ENCODE peak calls at places on chromosomes 16 and 17, in six cellular contexts. Y is effector memory CD4-positive, alpha-beta T cell; D is colonic mucosa; M is thyroid gland; F is tibial artery; X is ovary. I is an unnamed sample.

GRCh38 chr16:16871196-16871595 is 492.3 kb downstream of the NPIPA7 start:
- DNase-seq in Y (no peak), D (no peak), M (no peak), F (no peak), X (no peak), I (no peak)

GRCh38 chr17:66711403-66711802 is 123.5 kb upstream of the CACNG5 start:
- DNase-seq in Y (no peak), D (no peak), M (no peak), F (no peak), X (no peak), I (no peak)

GRCh38 chr16:53372942-53373871 is 61.1 kb upstream of the RBL2 start:
- DNase-seq in Y (peak; percentile 63), D (peak; percentile 90), M (peak; percentile 36), F (no peak), X (no peak), I (peak; percentile 84)

GRCh38 chr16:69396187-69397061 is 10.6 kb upstream of the TERF2 start:
- DNase-seq in Y (peak; percentile 31), D (peak; percentile 91), M (peak; percentile 65), F (peak; percentile 80), X (peak; percentile 88), I (no peak)

GRCh38 chr17:19247423-19247822 is 10.3 kb downstream of the EPN2 start:
- DNase-seq in Y (no peak), D (no peak), M (no peak), F (no peak), X (no peak), I (no peak)

GRCh38 chr17:66287911-66288310 is 14.5 kb upstream of the PRKCA start:
- DNase-seq in Y (no peak), D (peak; percentile 64), M (no peak), F (no peak), X (no peak), I (no peak)

GRCh38 chr16:88066680-88067529 is 115.7 kb downstream of the BANP start:
- DNase-seq in Y (no peak), D (no peak), M (no peak), F (no peak), X (no peak), I (peak; percentile 40)

GRCh38 chr16:68389006-68389405 is 59.3 kb downstream of the SMPD3 start:
- DNase-seq in Y (no peak), D (no peak), M (no peak), F (no peak), X (no peak), I (peak; percentile 23)

GRCh38 chr17:33972756-33973155 is 282.3 kb upstream of the CCL2 start:
- DNase-seq in Y (no peak), D (no peak), M (no peak), F (no peak), X (no peak), I (no peak)

GRCh38 chr17:38751803-38752118 is 780 bp upstream of the PSMB3 start:
- DNase-seq in Y (peak; percentile 53), D (peak; percentile 87), M (peak; percentile 86), F (peak; percentile 88), X (peak; percentile 87), I (peak; percentile 86)

GRCh38 chr16:9969580-9969979 is 212.6 kb downstream of the GRIN2A start:
- DNase-seq in Y (no peak), D (no peak), M (no peak), F (no peak), X (no peak), I (no peak)

GRCh38 chr16:78122774-78123315 is 23.4 kb downstream of the WWOX start:
- DNase-seq in Y (no peak), D (no peak), M (peak; percentile 68), F (no peak), X (no peak), I (no peak)

GRCh38 chr16:14564881-14565687 is 65.0 kb downstream of the PARN start:
- DNase-seq in Y (no peak), D (no peak), M (no peak), F (no peak), X (no peak), I (no peak)

GRCh38 chr17:66549312-66549705 is 246.9 kb downstream of the PRKCA start:
- DNase-seq in Y (no peak), D (no peak), M (no peak), F (no peak), X (no peak), I (no peak)

GRCh38 chr17:66533572-66533971 is 231.2 kb downstream of the PRKCA start:
- DNase-seq in Y (no peak), D (no peak), M (peak; percentile 43), F (no peak), X (peak; percentile 37), I (no peak)

GRCh38 chr16:3212006-3212405 is 23.0 kb downstream of the ZNF200 start:
- DNase-seq in Y (no peak), D (no peak), M (no peak), F (no peak), X (no peak), I (no peak)

GRCh38 chr17:8964801-8965393 is 610 bp downstream of the PIK3R5 start:
- DNase-seq in Y (peak; percentile 33), D (peak; percentile 36), M (no peak), F (no peak), X (no peak), I (peak; percentile 73)

GRCh38 chr17:38322156-38322779 is 21.5 kb downstream of the GPR179 start:
- DNase-seq in Y (peak; percentile 35), D (peak; percentile 60), M (peak; percentile 49), F (no peak), X (peak; percentile 64), I (peak; percentile 78)

GRCh38 chr16:55817236-55817912 is 15.5 kb downstream of the CES1 start:
- DNase-seq in Y (no peak), D (no peak), M (no peak), F (no peak), X (no peak), I (no peak)

GRCh38 chr17:78366109-78366848 is 6.4 kb upstream of the SOCS3 start:
- DNase-seq in Y (no peak), D (no peak), M (peak; percentile 84), F (no peak), X (peak; percentile 51), I (peak; percentile 71)
- H3K4me1 ChIP-seq in Y (no peaks in the 10 kb centered on the region), D (no peaks in the 10 kb centered on the region), M (peaks cover 35% of the 10 kb centered on the region), F (peaks cover 16% of the 10 kb centered on the region), X (peaks cover 16% of the 10 kb centered on the region), I (peaks cover 30% of the 10 kb centered on the region)

GRCh38 chr17:17105976-17106375 is 63.7 kb downstream of the MPRIP start:
- DNase-seq in Y (no peak), D (no peak), M (no peak), F (no peak), X (no peak), I (no peak)

GRCh38 chr17:17107281-17107680 is 65.0 kb downstream of the MPRIP start:
- DNase-seq in Y (no peak), D (no peak), M (no peak), F (no peak), X (no peak), I (no peak)

GRCh38 chr17:17107891-17108680 is 65.8 kb downstream of the MPRIP start:
- DNase-seq in Y (no peak), D (no peak), M (no peak), F (peak; percentile 73), X (no peak), I (no peak)

GRCh38 chr17:17108681-17109049 is 66.4 kb downstream of the MPRIP start:
- DNase-seq in Y (no peak), D (peak; percentile 70), M (peak; percentile 82), F (peak; percentile 84), X (no peak), I (peak; percentile 79)

DNA sequence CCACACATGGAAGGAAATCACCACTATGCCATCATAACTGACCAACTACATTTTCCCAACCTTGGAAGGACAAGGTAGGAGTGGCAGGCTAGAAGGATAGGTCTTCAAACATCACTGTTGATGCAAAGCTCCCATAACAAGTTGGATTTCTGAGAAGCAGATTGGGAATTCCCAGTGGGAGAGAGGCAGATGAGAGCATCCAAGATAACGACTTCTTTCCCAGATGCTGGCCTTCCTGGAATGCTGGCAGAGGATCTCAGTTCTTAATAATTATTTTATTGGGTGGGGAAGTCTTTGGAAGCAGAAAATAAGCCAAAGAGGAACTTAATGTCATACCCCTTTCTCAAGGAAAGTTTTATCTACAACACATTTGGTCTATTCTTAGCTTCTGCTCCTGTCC is 64.5 kb downstream of the MPRIP start:
- DNase-seq in Y (no peak), D (no peak), M (no peak), F (no peak), X (no peak), I (no peak)
- H3K4me1 ChIP-seq in Y (peaks cover 37% of the 10 kb centered on the region), D (peaks cover 37% of the 10 kb centered on the region), M (peaks cover 70% of the 10 kb centered on the region), F (peaks cover 70% of the 10 kb centered on the region), X (peaks cover 35% of the 10 kb centered on the region), I (peaks cover 70% of the 10 kb centered on the region)

DNA sequence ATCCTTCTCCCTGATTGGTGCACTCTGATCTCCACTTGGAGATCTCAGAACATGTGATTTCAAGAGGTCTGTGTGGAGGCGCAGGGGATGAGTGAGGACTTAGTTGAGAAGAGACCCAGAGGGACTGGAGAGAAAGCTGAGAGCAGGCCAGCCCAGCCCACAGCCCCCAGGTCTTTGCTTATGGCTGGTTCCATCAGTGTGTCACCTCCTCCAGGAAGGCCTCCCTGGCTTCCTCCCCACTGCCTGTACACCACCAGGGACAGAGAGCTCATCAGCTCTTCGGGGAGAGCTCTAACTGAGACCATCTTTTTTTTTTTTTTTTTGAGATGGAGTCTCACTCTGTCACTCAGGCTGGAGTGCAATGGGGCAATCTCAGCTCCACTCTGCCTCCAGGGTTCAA is 3.4 kb downstream of the P2RX1 start:
- DNase-seq in Y (no peak), D (no peak), M (no peak), F (no peak), X (no peak), I (no peak)
- H3K4me1 ChIP-seq in Y (peaks cover 28% of the 10 kb centered on the region), D (peaks cover 18% of the 10 kb centered on the region), M (peaks cover 13% of the 10 kb centered on the region), F (peaks cover 18% of the 10 kb centered on the region), X (peaks cover 12% of the 10 kb centered on the region), I (peaks cover 38% of the 10 kb centered on the region)

GRCh38 chr16:81492307-81492706 is 47.7 kb downstream of the CMIP start:
- DNase-seq in Y (no peak), D (no peak), M (peak; percentile 53), F (no peak), X (no peak), I (no peak)

GRCh38 chr16:81491522-81492188 is 47.0 kb downstream of the CMIP start:
- DNase-seq in Y (no peak), D (no peak), M (peak; percentile 63), F (no peak), X (no peak), I (no peak)

GRCh38 chr16:81487301-81487720 is 42.7 kb downstream of the CMIP start:
- DNase-seq in Y (no peak), D (no peak), M (no peak), F (no peak), X (no peak), I (no peak)

GRCh38 chr16:81488687-81489411 is 44.2 kb downstream of the CMIP start:
- DNase-seq in Y (no peak), D (no peak), M (no peak), F (no peak), X (no peak), I (no peak)

DNA sequence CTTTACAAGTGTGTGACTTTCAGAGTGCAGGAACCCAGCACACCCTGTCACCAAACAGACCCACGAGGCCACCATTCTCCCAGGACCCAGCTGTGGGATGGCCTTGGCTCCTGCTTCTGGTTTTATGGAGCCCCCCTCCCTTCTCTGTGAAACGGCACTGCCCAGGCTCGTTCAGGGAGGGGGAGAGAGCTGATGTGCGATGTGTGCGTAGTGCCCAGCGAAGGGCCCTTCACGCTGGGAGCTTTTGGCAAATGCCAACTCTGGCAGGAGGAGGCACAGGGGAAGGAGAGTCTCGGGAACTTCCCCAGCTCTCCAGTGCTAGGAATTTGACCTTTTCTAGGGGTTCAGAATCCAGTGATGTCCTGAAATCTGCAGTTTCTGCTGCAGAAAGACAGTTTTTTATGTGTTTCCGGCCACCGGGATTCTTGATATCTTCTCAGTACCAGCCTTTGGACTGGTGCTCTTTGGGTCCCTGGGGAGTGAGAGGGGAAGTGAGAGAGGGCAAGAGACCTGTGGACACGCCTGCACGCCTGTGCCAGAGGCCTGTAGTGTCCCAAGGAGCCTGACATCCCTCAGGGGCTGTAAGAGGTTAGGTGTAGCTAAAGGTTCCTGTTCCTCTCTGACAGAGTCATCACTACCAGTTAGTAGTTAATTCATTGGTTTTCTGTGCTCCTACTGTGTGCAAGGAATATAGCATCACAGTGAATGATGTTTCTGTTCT is 45.1 kb downstream of the CMIP start:
- DNase-seq in Y (no peak), D (no peak), M (peak; percentile 79), F (no peak), X (no peak), I (no peak)
- H3K4me1 ChIP-seq in Y (no peaks in the 10 kb centered on the region), D (no peaks in the 10 kb centered on the region), M (peaks cover 82% of the 10 kb centered on the region), F (peaks cover 10% of the 10 kb centered on the region), X (peaks cover 17% of the 10 kb centered on the region), I (peaks cover 99% of the 10 kb centered on the region)

I was measured in lower lobe of right lung.